ENCODE peak calls at places on chromosomes 11 and 22, in four cellular contexts. A is thoracic aorta; O is activated effector memory CD4-positive, alpha-beta T cell treated with anti-CD3 and anti-CD28 coated beads, Interleukin-2, amount 50 U/mL, for 16 hours; N is sigmoid colon. R is an unnamed sample.

GRCh38 chr11:123231263-123231662 is 36.2 kb upstream of the CLMP start:
- DNase-seq in O (no peak), A (no peak), N (no peak), R (peak)

GRCh38 chr11:76139317-76139716 is 67.0 kb downstream of the WNT11 start:
- DNase-seq in N (no peak), A (no peak), O (no peak), R (no peak)

GRCh38 chr11:66048525-66049313 is at the start of gene GAL3ST3:
- DNase-seq in O (no peak), N (no peak), A (no peak), R (no peak)

GRCh38 chr11:112364962-112365481 is 104.4 kb upstream of the PLET1 start:
- DNase-seq in N (peak), O (no peak), A (no peak), R (peak)

GRCh38 chr11:35347921-35348331 is 71.4 kb downstream of the SLC1A2 start:
- DNase-seq in N (no peak), A (no peak), O (no peak), R (no peak)

GRCh38 chr22:49440931-49441330 is 386.7 kb downstream of the BRD1 start:
- DNase-seq in A (no peak), O (no peak), N (no peak), R (no peak)

GRCh38 chr11:13043912-13044628 is 35.0 kb downstream of the RASSF10 start:
- DNase-seq in A (no peak), O (no peak), N (no peak), R (no peak)

GRCh38 chr11:111849631-111850030 is 21.8 kb downstream of the ALG9 start:
- DNase-seq in A (no peak), N (no peak), O (no peak), R (no peak)

GRCh38 chr11:21561589-21561988 is 631.3 kb upstream of the ANO5 start:
- DNase-seq in N (no peak), A (no peak), O (no peak), R (no peak)

GRCh38 chr11:95732930-95733602 is 56.5 kb downstream of the FAM76B start:
- DNase-seq in A (no peak), O (no peak), N (no peak), R (no peak)

GRCh38 chr11:67437082-67437821 is at the start of gene PTPRCAP:
- DNase-seq in O (peak), N (no peak), A (no peak), R (no peak)

GRCh38 chr11:83265331-83265730 is 20.8 kb downstream of the CCDC90B start:
- DNase-seq in A (no peak), O (no peak), N (no peak), R (no peak)

GRCh38 chr22:46843691-46844297 is 81.3 kb downstream of the TBC1D22A start:
- DNase-seq in N (no peak), A (no peak), O (no peak), R (no peak)

GRCh38 chr11:124793466-124794278 is 6.5 kb downstream of the MSANTD2 start:
- DNase-seq in N (no peak), A (no peak), O (no peak), R (no peak)

GRCh38 chr22:26056455-26056854 is 112.8 kb upstream of the SEZ6L start:
- DNase-seq in O (no peak), A (no peak), N (no peak), R (no peak)

GRCh38 chr11:13302440-13302958 is 24.9 kb downstream of the BMAL1 start:
- DNase-seq in A (no peak), N (no peak), O (no peak), R (no peak)

GRCh38 chr11:95149659-95150294 is 60.1 kb downstream of the ENDOD1 start:
- DNase-seq in N (peak), A (no peak), O (no peak), R (no peak)

GRCh38 chr11:6611092-6612007 is 666 bp downstream of the TAF10 start:
- DNase-seq in A (no peak), O (peak), N (peak), R (no peak)

GRCh38 chr11:68096962-68097361 is 24.2 kb downstream of the CHKA start:
- DNase-seq in N (no peak), A (no peak), O (no peak), R (no peak)

GRCh38 chr22:24088796-24089195 is 77.7 kb downstream of the CABIN1 start:
- DNase-seq in O (no peak), A (no peak), N (peak), R (no peak)

GRCh38 chr11:70620510-70621184 is 222.3 kb downstream of the CTTN start:
- DNase-seq in A (no peak), N (no peak), O (no peak), R (no peak)

GRCh38 chr11:20283475-20283874 is 80.0 kb upstream of the HTATIP2 start:
- DNase-seq in A (no peak), O (no peak), N (no peak), R (no peak)

GRCh38 chr11:115869131-115869530 is 364.9 kb upstream of the CADM1 start:
- DNase-seq in A (no peak), N (no peak), O (no peak), R (no peak)

GRCh38 chr11:64152841-64153691 is 12.8 kb downstream of the MACROD1 start:
- DNase-seq in A (no peak), N (peak), O (peak), R (peak)

GRCh38 chr11:120061036-120061760 is 76.7 kb downstream of the TRIM29 start:
- DNase-seq in O (no peak), A (no peak), N (no peak), R (peak)

GRCh38 chr11:93547768-93548167 is 4.6 kb upstream of the SMCO4 start:
- DNase-seq in O (no peak), A (no peak), N (no peak), R (no peak)

GRCh38 chr22:31680764-31681624 is 19.0 kb upstream of the PISD start:
- DNase-seq in N (peak), A (no peak), O (no peak), R (peak)